ENCODE peak calls at places on chromosomes 6 and 20, in eight cellular contexts. J is Caki2; C is mesendoderm; X is activated T-cell treated with anti-CD3 and anti-CD28 coated beads for 4 hours; T is tibial artery; M is activated T-helper 9 cell treated with anti-CD3 and anti-CD28 coated beads, Interleukin-2, amount 50 U/mL, for 16 hours; W is effector memory CD4-positive, alpha-beta T cell; A is GM12865. U is an unnamed sample.

GRCh38 chr6:45116714-45117410 is 211.3 kb upstream of the RUNX2 start:
- DNase-seq in J (no peak), C (no peak), X (no peak), T (no peak), M (no peak), W (no peak), A (no peak), U (no peak)

GRCh38 chr20:53343433-53343832 is 250.2 kb downstream of the ZNF217 start:
- DNase-seq in J (no peak), C (no peak), X (no peak), T (no peak), M (no peak), W (no peak), A (no peak), U (no peak)

GRCh38 chr6:149600508-149600907 is 34.3 kb downstream of the GINM1 start:
- DNase-seq in J (no peak), C (no peak), X (no peak), T (no peak), M (no peak), W (no peak), A (no peak), U (no peak)

GRCh38 chr6:47634210-47635047 is 64.0 kb upstream of the ADGRF4 start:
- DNase-seq in J (no peak), C (peak; percentile 61), X (no peak), T (no peak), M (no peak), W (no peak), A (no peak), U (peak; percentile 58)

GRCh38 chr20:41321003-41321402 is 3.5 kb upstream of the ZHX3 start:
- DNase-seq in J (no peak), C (no peak), X (no peak), T (no peak), M (no peak), W (no peak), A (no peak), U (no peak)

GRCh38 chr6:104572901-104573300 is 286.8 kb downstream of the HACE1 start:
- DNase-seq in J (no peak), C (peak; percentile 40), X (no peak), T (no peak), M (no peak), W (no peak), A (no peak), U (no peak)

GRCh38 chr6:121780325-121781313 is 345.2 kb downstream of the GJA1 start:
- DNase-seq in J (peak; percentile 56), C (peak; percentile 47), X (no peak), T (peak; percentile 96), M (no peak), W (no peak), A (no peak), U (peak; percentile 58)

GRCh38 chr6:4220619-4221018 is 85.2 kb upstream of the ECI2 start:
- DNase-seq in J (no peak), C (no peak), X (no peak), T (no peak), M (no peak), W (no peak), A (no peak), U (no peak)

GRCh38 chr6:2218866-2219265 is 26.5 kb downstream of the GMDS start:
- DNase-seq in J (no peak), C (no peak), X (no peak), T (no peak), M (no peak), W (no peak), A (no peak), U (no peak)

GRCh38 chr6:137692806-137693205 is 174.3 kb upstream of the TNFAIP3 start:
- DNase-seq in J (peak; percentile 82), C (no peak), X (no peak), T (no peak), M (no peak), W (no peak), A (no peak), U (no peak)

GRCh38 chr6:112307707-112308106 is 39.4 kb upstream of the RFPL4B start:
- DNase-seq in J (peak; percentile 94), C (no peak), X (no peak), T (no peak), M (no peak), W (no peak), A (peak; percentile 64), U (no peak)

GRCh38 chr6:42929928-42930360 is 664 bp downstream of the CNPY3 start:
- DNase-seq in J (no peak), C (no peak), X (peak; percentile 42), T (peak; percentile 68), M (peak; percentile 37), W (peak; percentile 50), A (peak; percentile 96), U (peak; percentile 87)

GRCh38 chr20:44396790-44397189 is 41.3 kb downstream of the HNF4A start:
- DNase-seq in J (no peak), C (no peak), X (no peak), T (no peak), M (no peak), W (no peak), A (no peak), U (no peak)

GRCh38 chr20:63082308-63082938 is 75.7 kb upstream of the BHLHE23 start:
- DNase-seq in J (peak; percentile 54), C (peak; percentile 53), X (no peak), T (peak; percentile 60), M (no peak), W (no peak), A (no peak), U (no peak)

GRCh38 chr6:12150812-12151432 is 138.8 kb downstream of the HIVEP1 start:
- DNase-seq in J (peak; percentile 54), C (peak; percentile 66), X (peak; percentile 11), T (no peak), M (no peak), W (no peak), A (peak; percentile 49), U (peak; percentile 50)

GRCh38 chr6:163355471-163355991 is 59.0 kb upstream of the QKI start:
- DNase-seq in J (peak; percentile 28), C (no peak), X (no peak), T (peak; percentile 81), M (no peak), W (no peak), A (no peak), U (no peak)

GRCh38 chr20:13717631-13718044 is 67.1 kb downstream of the ESF1 start:
- DNase-seq in J (no peak), C (no peak), X (no peak), T (no peak), M (no peak), W (no peak), A (peak; percentile 76), U (no peak)

GRCh38 chr20:15889073-15889923 is 684.0 kb downstream of the KIF16B start:
- DNase-seq in J (no peak), C (peak; percentile 40), X (no peak), T (no peak), M (no peak), W (no peak), A (peak; percentile 9), U (peak; percentile 84)

GRCh38 chr6:82217014-82217621 is 30.4 kb downstream of the IBTK start:
- DNase-seq in J (no peak), C (no peak), X (no peak), T (no peak), M (no peak), W (no peak), A (no peak), U (no peak)

U was measured in NCI-H82.